ENCODE peak calls at places on chromosomes 11 and 22, in eight cellular contexts. One of them, this sample, is unnamed.
A peak's percentile ranks its signal among the peaks of the same experiment; 100 is the strongest.

GRCh38 chr22:49347376-49347775 is 480.3 kb downstream of the BRD1 start:
- DNase-seq in ascending aorta: peak; percentile 42
- DNase-seq in HepG2: no peak
- DNase-seq in HFF-Myc: no peak
- DNase-seq in A673: no peak
- DNase-seq in esophagus squamous epithelium: no peak
- DNase-seq in fibroblast of villous mesenchyme: no peak
- DNase-seq in PC-9: no peak
- DNase-seq in this sample: no peak

GRCh38 chr11:62854013-62854824 is 14.8 kb upstream of the WDR74 start:
- DNase-seq in ascending aorta: no peak
- DNase-seq in HFF-Myc: no peak
- DNase-seq in fibroblast of villous mesenchyme: no peak
- DNase-seq in A673: no peak
- DNase-seq in PC-9: no peak
- DNase-seq in HepG2: no peak
- DNase-seq in esophagus squamous epithelium: no peak
- DNase-seq in this sample: no peak

GRCh38 chr11:33734441-33735165 is 1.6 kb downstream of the CD59 start:
- DNase-seq in esophagus squamous epithelium: no peak
- DNase-seq in HepG2: no peak
- DNase-seq in ascending aorta: no peak
- DNase-seq in PC-9: no peak
- DNase-seq in fibroblast of villous mesenchyme: peak; percentile 50
- DNase-seq in A673: no peak
- DNase-seq in HFF-Myc: no peak
- DNase-seq in this sample: peak; percentile 59

GRCh38 chr22:50084570-50084969 is 656 bp downstream of the MLC1 start:
- DNase-seq in HepG2: no peak
- DNase-seq in PC-9: no peak
- DNase-seq in fibroblast of villous mesenchyme: no peak
- DNase-seq in esophagus squamous epithelium: no peak
- DNase-seq in HFF-Myc: no peak
- DNase-seq in A673: no peak
- DNase-seq in ascending aorta: no peak
- DNase-seq in this sample: no peak

GRCh38 chr11:130400793-130401483 is 27.5 kb downstream of the ADAMTS8 start:
- DNase-seq in A673: no peak
- DNase-seq in PC-9: no peak
- DNase-seq in esophagus squamous epithelium: no peak
- DNase-seq in HFF-Myc: no peak
- DNase-seq in HepG2: no peak
- DNase-seq in fibroblast of villous mesenchyme: peak; percentile 53
- DNase-seq in ascending aorta: peak; percentile 80
- DNase-seq in this sample: peak; percentile 95

GRCh38 chr11:110891411-110891810 is 179.2 kb upstream of the ARHGAP20 start:
- DNase-seq in esophagus squamous epithelium: no peak
- DNase-seq in HepG2: no peak
- DNase-seq in PC-9: no peak
- DNase-seq in fibroblast of villous mesenchyme: peak; percentile 71
- DNase-seq in A673: no peak
- DNase-seq in HFF-Myc: no peak
- DNase-seq in ascending aorta: no peak
- DNase-seq in this sample: peak; percentile 86

GRCh38 chr11:81449588-81450155 is 1284.0 kb downstream of the FAM181B start:
- DNase-seq in esophagus squamous epithelium: no peak
- DNase-seq in ascending aorta: no peak
- DNase-seq in fibroblast of villous mesenchyme: no peak
- DNase-seq in HFF-Myc: no peak
- DNase-seq in PC-9: no peak
- DNase-seq in A673: peak; percentile 18
- DNase-seq in HepG2: no peak
- DNase-seq in this sample: peak; percentile 1

GRCh38 chr22:38802671-38803121 is 8.8 kb upstream of the DNAL4 start:
- DNase-seq in fibroblast of villous mesenchyme: peak; percentile 90
- DNase-seq in PC-9: peak; percentile 87
- DNase-seq in esophagus squamous epithelium: no peak
- DNase-seq in HFF-Myc: peak; percentile 75
- DNase-seq in A673: peak; percentile 99
- DNase-seq in ascending aorta: peak; percentile 88
- DNase-seq in HepG2: peak; percentile 53
- DNase-seq in this sample: peak; percentile 94

GRCh38 chr11:120344302-120345004 is 8.2 kb downstream of the ARHGEF12 start:
- DNase-seq in A673: peak; percentile 60
- DNase-seq in HFF-Myc: no peak
- DNase-seq in ascending aorta: no peak
- DNase-seq in esophagus squamous epithelium: no peak
- DNase-seq in HepG2: no peak
- DNase-seq in PC-9: peak; percentile 34
- DNase-seq in fibroblast of villous mesenchyme: peak; percentile 92
- DNase-seq in this sample: peak; percentile 58

GRCh38 chr11:74354036-74354435 is 42.6 kb upstream of the P4HA3 start:
- DNase-seq in PC-9: no peak
- DNase-seq in fibroblast of villous mesenchyme: no peak
- DNase-seq in HepG2: no peak
- DNase-seq in ascending aorta: no peak
- DNase-seq in A673: no peak
- DNase-seq in HFF-Myc: no peak
- DNase-seq in esophagus squamous epithelium: no peak
- DNase-seq in this sample: no peak

GRCh38 chr11:70244698-70245097 is 25.8 kb upstream of the PPFIA1 start:
- DNase-seq in PC-9: peak; percentile 69
- DNase-seq in ascending aorta: no peak
- DNase-seq in esophagus squamous epithelium: no peak
- DNase-seq in HepG2: no peak
- DNase-seq in fibroblast of villous mesenchyme: peak; percentile 78
- DNase-seq in HFF-Myc: no peak
- DNase-seq in A673: no peak
- DNase-seq in this sample: peak; percentile 83

DNA sequence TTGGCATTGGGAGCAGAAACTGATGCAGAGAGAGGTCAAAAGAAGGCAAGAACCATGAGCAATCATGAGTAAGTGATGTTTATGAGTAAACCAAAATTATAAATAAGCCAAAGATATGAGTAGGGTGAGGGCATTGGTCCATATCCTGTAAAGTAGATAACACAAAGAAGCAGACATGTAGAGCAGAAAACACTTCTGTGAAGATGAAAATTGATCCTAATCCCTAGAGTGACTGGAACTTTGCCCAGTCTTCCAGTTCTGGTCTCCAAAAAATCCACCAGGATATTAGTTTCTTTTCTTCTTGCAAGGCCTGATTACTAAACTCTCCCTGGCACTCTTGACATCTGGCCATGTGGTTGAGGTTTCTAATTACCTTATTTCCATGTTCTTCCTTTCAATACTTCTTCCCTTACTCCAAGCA is 13.7 kb upstream of the DRD2 start:
- DNase-seq in ascending aorta: no peak
- DNase-seq in PC-9: no peak
- DNase-seq in HFF-Myc: no peak
- DNase-seq in HepG2: no peak
- DNase-seq in esophagus squamous epithelium: no peak
- DNase-seq in fibroblast of villous mesenchyme: peak; percentile 60
- DNase-seq in A673: no peak
- DNase-seq in this sample: no peak
- H3K4me3 ChIP-seq in ascending aorta: no peak overlapping the region
- H3K4me3 ChIP-seq in PC-9: no peak overlapping the region
- H3K4me3 ChIP-seq in HFF-Myc: no peak overlapping the region
- H3K4me3 ChIP-seq in HepG2: no peak overlapping the region
- H3K4me3 ChIP-seq in esophagus squamous epithelium: no peak overlapping the region
- H3K4me3 ChIP-seq in fibroblast of villous mesenchyme: no peak overlapping the region
- H3K4me3 ChIP-seq in A673: no peak overlapping the region
- H3K4me3 ChIP-seq in this sample: no peak overlapping the region

GRCh38 chr11:117096140-117096972 is 1.9 kb downstream of the SIK3 start:
- DNase-seq in A673: peak; percentile 28
- DNase-seq in esophagus squamous epithelium: no peak
- DNase-seq in ascending aorta: no peak
- DNase-seq in HFF-Myc: no peak
- DNase-seq in PC-9: no peak
- DNase-seq in HepG2: peak; percentile 78
- DNase-seq in fibroblast of villous mesenchyme: peak; percentile 13
- DNase-seq in this sample: no peak
- TF ChIP-seq CTCF in A673: no peak
- TF ChIP-seq CTCF in esophagus squamous epithelium: no peak
- TF ChIP-seq CTCF in ascending aorta: no peak
- TF ChIP-seq CTCF in HFF-Myc: no peak
- TF ChIP-seq CTCF in PC-9: no peak
- TF ChIP-seq CTCF in HepG2: peak; percentile 87
- TF ChIP-seq CTCF in fibroblast of villous mesenchyme: no peak
- TF ChIP-seq CTCF in this sample: no peak

DNA sequence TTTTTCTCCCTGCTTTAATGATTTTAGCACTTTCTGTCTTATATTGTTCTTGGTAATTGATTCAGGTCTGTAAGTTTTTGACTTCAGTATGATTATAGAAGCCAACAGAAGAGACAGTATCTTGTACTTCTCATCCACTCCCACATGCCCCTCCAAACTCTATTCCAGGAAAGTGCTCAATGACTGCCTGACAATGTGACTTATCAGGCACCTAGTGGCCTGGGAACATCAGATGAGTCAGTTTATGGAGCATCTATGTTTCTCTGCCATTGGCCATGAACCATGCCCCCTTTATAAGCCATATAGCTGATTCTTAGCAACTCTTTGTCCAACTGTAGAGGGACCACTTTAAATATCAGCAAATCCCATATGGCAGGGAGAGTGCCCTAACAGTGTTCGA is 179.2 kb upstream of the MTMR2 start:
- DNase-seq in ascending aorta: no peak
- DNase-seq in A673: no peak
- DNase-seq in HepG2: no peak
- DNase-seq in PC-9: no peak
- DNase-seq in HFF-Myc: no peak
- DNase-seq in esophagus squamous epithelium: no peak
- DNase-seq in fibroblast of villous mesenchyme: peak; percentile 18
- DNase-seq in this sample: peak; percentile 38
- H3K4me3 ChIP-seq in ascending aorta: no peak overlapping the region
- H3K4me3 ChIP-seq in A673: no peak overlapping the region
- H3K4me3 ChIP-seq in HepG2: no peak overlapping the region
- H3K4me3 ChIP-seq in PC-9: no peak overlapping the region
- H3K4me3 ChIP-seq in HFF-Myc: no peak overlapping the region
- H3K4me3 ChIP-seq in esophagus squamous epithelium: no peak overlapping the region
- H3K4me3 ChIP-seq in fibroblast of villous mesenchyme: no peak overlapping the region
- H3K4me3 ChIP-seq in this sample: no peak overlapping the region

GRCh38 chr11:76266701-76267100 is 60.4 kb upstream of the WNT11 start:
- DNase-seq in fibroblast of villous mesenchyme: no peak
- DNase-seq in A673: no peak
- DNase-seq in ascending aorta: no peak
- DNase-seq in PC-9: no peak
- DNase-seq in esophagus squamous epithelium: no peak
- DNase-seq in HepG2: no peak
- DNase-seq in HFF-Myc: no peak
- DNase-seq in this sample: no peak

GRCh38 chr11:76265771-76266241 is 59.5 kb upstream of the WNT11 start:
- DNase-seq in HFF-Myc: no peak
- DNase-seq in PC-9: no peak
- DNase-seq in HepG2: no peak
- DNase-seq in fibroblast of villous mesenchyme: peak; percentile 6
- DNase-seq in A673: no peak
- DNase-seq in ascending aorta: no peak
- DNase-seq in esophagus squamous epithelium: no peak
- DNase-seq in this sample: peak; percentile 11

GRCh38 chr11:76263166-76263565 is 56.9 kb upstream of the WNT11 start:
- DNase-seq in fibroblast of villous mesenchyme: no peak
- DNase-seq in esophagus squamous epithelium: no peak
- DNase-seq in PC-9: no peak
- DNase-seq in HepG2: no peak
- DNase-seq in ascending aorta: no peak
- DNase-seq in HFF-Myc: no peak
- DNase-seq in A673: no peak
- DNase-seq in this sample: no peak

GRCh38 chr11:76266269-76266668 is 60.0 kb upstream of the WNT11 start:
- DNase-seq in fibroblast of villous mesenchyme: peak; percentile 76
- DNase-seq in HepG2: no peak
- DNase-seq in ascending aorta: no peak
- DNase-seq in esophagus squamous epithelium: no peak
- DNase-seq in HFF-Myc: peak; percentile 14
- DNase-seq in A673: no peak
- DNase-seq in PC-9: peak; percentile 75
- DNase-seq in this sample: peak; percentile 84

GRCh38 chr11:76263657-76264056 is 57.4 kb upstream of the WNT11 start:
- DNase-seq in A673: no peak
- DNase-seq in esophagus squamous epithelium: no peak
- DNase-seq in fibroblast of villous mesenchyme: no peak
- DNase-seq in PC-9: no peak
- DNase-seq in ascending aorta: no peak
- DNase-seq in HFF-Myc: no peak
- DNase-seq in HepG2: no peak
- DNase-seq in this sample: no peak
- TF ChIP-seq CTCF in A673: no peak
- TF ChIP-seq CTCF in esophagus squamous epithelium: no peak
- TF ChIP-seq CTCF in fibroblast of villous mesenchyme: no peak
- TF ChIP-seq CTCF in PC-9: no peak
- TF ChIP-seq CTCF in ascending aorta: no peak
- TF ChIP-seq CTCF in HFF-Myc: no peak
- TF ChIP-seq CTCF in HepG2: no peak
- TF ChIP-seq CTCF in this sample: no peak

DNA sequence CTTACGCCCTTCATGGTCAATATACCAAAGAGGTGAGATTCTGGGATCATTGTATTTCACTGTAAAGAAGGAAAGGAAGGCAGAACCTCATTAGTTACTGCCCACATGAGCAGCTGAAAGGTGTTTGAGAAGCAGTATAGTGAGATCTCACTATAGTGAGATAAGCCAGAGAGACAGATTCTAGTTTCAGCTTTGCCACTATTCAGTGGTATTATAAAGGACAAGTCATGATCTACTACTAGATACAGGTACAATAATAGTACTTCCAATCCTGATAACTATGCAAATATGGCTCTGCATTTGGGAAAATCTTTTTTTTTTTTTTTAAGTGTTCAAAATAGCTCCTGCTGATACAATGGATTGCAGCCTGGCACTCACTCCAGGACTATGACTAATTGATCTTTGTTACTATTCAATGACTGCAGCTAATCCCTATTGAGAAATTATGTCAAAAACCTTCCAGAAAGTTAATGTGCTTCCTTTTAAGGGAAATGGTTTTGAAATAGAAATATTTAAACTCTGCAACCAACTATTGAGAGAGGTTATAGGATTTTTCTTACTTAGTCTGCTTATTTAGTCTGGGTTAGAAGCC is 8.3 kb upstream of the DLAT start:
- DNase-seq in esophagus squamous epithelium: no peak
- DNase-seq in HFF-Myc: no peak
- DNase-seq in ascending aorta: peak; percentile 74
- DNase-seq in HepG2: no peak
- DNase-seq in fibroblast of villous mesenchyme: peak; percentile 42
- DNase-seq in PC-9: no peak
- DNase-seq in A673: peak; percentile 90
- DNase-seq in this sample: peak; percentile 84
- H3K4me3 ChIP-seq in esophagus squamous epithelium: no peak overlapping the region
- H3K4me3 ChIP-seq in HFF-Myc: no peak overlapping the region
- H3K4me3 ChIP-seq in ascending aorta: no peak overlapping the region
- H3K4me3 ChIP-seq in HepG2: no peak overlapping the region
- H3K4me3 ChIP-seq in fibroblast of villous mesenchyme: no peak overlapping the region
- H3K4me3 ChIP-seq in PC-9: no peak overlapping the region
- H3K4me3 ChIP-seq in A673: no peak overlapping the region
- H3K4me3 ChIP-seq in this sample: no peak overlapping the region

GRCh38 chr11:126411971-126412381 is 56.5 kb downstream of the ST3GAL4 start:
- DNase-seq in fibroblast of villous mesenchyme: no peak
- DNase-seq in HFF-Myc: no peak
- DNase-seq in PC-9: no peak
- DNase-seq in esophagus squamous epithelium: no peak
- DNase-seq in ascending aorta: no peak
- DNase-seq in HepG2: no peak
- DNase-seq in A673: no peak
- DNase-seq in this sample: no peak
- TF ChIP-seq CTCF in fibroblast of villous mesenchyme: peak; percentile 54
- TF ChIP-seq CTCF in HFF-Myc: peak; percentile 35
- TF ChIP-seq CTCF in PC-9: no peak
- TF ChIP-seq CTCF in esophagus squamous epithelium: no peak
- TF ChIP-seq CTCF in ascending aorta: no peak
- TF ChIP-seq CTCF in HepG2: no peak
- TF ChIP-seq CTCF in A673: no peak
- TF ChIP-seq CTCF in this sample: peak; percentile 29